ENCODE peak calls at places on chromosomes 12 and 14, in eight cellular contexts. One of them, this sample, is unnamed.

GRCh38 chr14:40796168-40796567 is 810.5 kb upstream of the LRFN5 start:
- DNase-seq in pancreas: no peak
- DNase-seq in mammary epithelial cell: no peak
- DNase-seq in fibroblast of lung: no peak
- DNase-seq in lower lobe of right lung: no peak
- DNase-seq in A673: no peak
- DNase-seq in tibial nerve: no peak
- DNase-seq in upper lobe of right lung: no peak
- DNase-seq in this sample: no peak

GRCh38 chr14:22118894-22119477 is 445.4 kb upstream of the OR4E1 start:
- DNase-seq in pancreas: no peak
- DNase-seq in mammary epithelial cell: peak; percentile 23
- DNase-seq in fibroblast of lung: no peak
- DNase-seq in lower lobe of right lung: no peak
- DNase-seq in A673: no peak
- DNase-seq in tibial nerve: no peak
- DNase-seq in upper lobe of right lung: no peak
- DNase-seq in this sample: no peak

GRCh38 chr14:22748188-22748587 is 18.3 kb upstream of the OXA1L start:
- DNase-seq in pancreas: no peak
- DNase-seq in mammary epithelial cell: no peak
- DNase-seq in fibroblast of lung: no peak
- DNase-seq in lower lobe of right lung: no peak
- DNase-seq in A673: no peak
- DNase-seq in tibial nerve: no peak
- DNase-seq in upper lobe of right lung: no peak
- DNase-seq in this sample: no peak

GRCh38 chr12:14960548-14961465 is 594 bp downstream of the ARHGDIB start:
- DNase-seq in pancreas: no peak
- DNase-seq in mammary epithelial cell: peak; percentile 48
- DNase-seq in fibroblast of lung: peak; percentile 60
- DNase-seq in lower lobe of right lung: no peak
- DNase-seq in A673: peak; percentile 86
- DNase-seq in tibial nerve: no peak
- DNase-seq in upper lobe of right lung: peak; percentile 68
- DNase-seq in this sample: peak; percentile 54

GRCh38 chr14:64444984-64445845 is 20.1 kb upstream of the AKAP5 start:
- DNase-seq in pancreas: no peak
- DNase-seq in mammary epithelial cell: peak; percentile 80
- DNase-seq in fibroblast of lung: peak; percentile 90
- DNase-seq in lower lobe of right lung: no peak
- DNase-seq in A673: peak; percentile 78
- DNase-seq in tibial nerve: no peak
- DNase-seq in upper lobe of right lung: no peak
- DNase-seq in this sample: no peak

GRCh38 chr14:39266871-39267591 is 33.3 kb downstream of the MIA2 start:
- DNase-seq in pancreas: peak; percentile 91
- DNase-seq in mammary epithelial cell: peak; percentile 88
- DNase-seq in fibroblast of lung: peak; percentile 85
- DNase-seq in lower lobe of right lung: peak; percentile 91
- DNase-seq in A673: peak; percentile 89
- DNase-seq in tibial nerve: peak; percentile 50
- DNase-seq in upper lobe of right lung: peak; percentile 93
- DNase-seq in this sample: peak; percentile 54

GRCh38 chr14:65872536-65872935 is 460.0 kb downstream of the FUT8 start:
- DNase-seq in pancreas: no peak
- DNase-seq in mammary epithelial cell: no peak
- DNase-seq in fibroblast of lung: peak; percentile 23
- DNase-seq in lower lobe of right lung: no peak
- DNase-seq in A673: no peak
- DNase-seq in tibial nerve: no peak
- DNase-seq in upper lobe of right lung: no peak
- DNase-seq in this sample: no peak

GRCh38 chr14:50335989-50336391 is 23.9 kb downstream of the DMAC2L start:
- DNase-seq in pancreas: no peak
- DNase-seq in mammary epithelial cell: no peak
- DNase-seq in fibroblast of lung: peak; percentile 34
- DNase-seq in lower lobe of right lung: no peak
- DNase-seq in A673: no peak
- DNase-seq in tibial nerve: no peak
- DNase-seq in upper lobe of right lung: no peak
- DNase-seq in this sample: no peak

GRCh38 chr12:108729612-108730336 is 1.5 kb downstream of the CORO1C start:
- DNase-seq in pancreas: no peak
- DNase-seq in mammary epithelial cell: peak; percentile 78
- DNase-seq in fibroblast of lung: peak; percentile 85
- DNase-seq in lower lobe of right lung: no peak
- DNase-seq in A673: peak; percentile 42
- DNase-seq in tibial nerve: no peak
- DNase-seq in upper lobe of right lung: no peak
- DNase-seq in this sample: no peak

GRCh38 chr12:98939350-98939749 is 294.3 kb downstream of the APAF1 start:
- DNase-seq in pancreas: no peak
- DNase-seq in mammary epithelial cell: peak; percentile 19
- DNase-seq in fibroblast of lung: peak; percentile 63
- DNase-seq in lower lobe of right lung: no peak
- DNase-seq in A673: peak; percentile 74
- DNase-seq in tibial nerve: no peak
- DNase-seq in upper lobe of right lung: no peak
- DNase-seq in this sample: no peak

GRCh38 chr12:100904270-100904669 is 109.7 kb downstream of the ANO4 start:
- DNase-seq in pancreas: no peak
- DNase-seq in mammary epithelial cell: peak; percentile 46
- DNase-seq in fibroblast of lung: no peak
- DNase-seq in lower lobe of right lung: no peak
- DNase-seq in A673: no peak
- DNase-seq in tibial nerve: no peak
- DNase-seq in upper lobe of right lung: no peak
- DNase-seq in this sample: no peak

GRCh38 chr12:3044141-3044630 is 33.0 kb upstream of the TSPAN9 start:
- DNase-seq in pancreas: no peak
- DNase-seq in mammary epithelial cell: no peak
- DNase-seq in fibroblast of lung: no peak
- DNase-seq in lower lobe of right lung: no peak
- DNase-seq in A673: no peak
- DNase-seq in tibial nerve: no peak
- DNase-seq in upper lobe of right lung: no peak
- DNase-seq in this sample: no peak

GRCh38 chr12:10331642-10332239 is 24.1 kb downstream of the KLRD1 start:
- DNase-seq in pancreas: no peak
- DNase-seq in mammary epithelial cell: peak; percentile 36
- DNase-seq in fibroblast of lung: peak; percentile 44
- DNase-seq in lower lobe of right lung: no peak
- DNase-seq in A673: peak; percentile 60
- DNase-seq in tibial nerve: no peak
- DNase-seq in upper lobe of right lung: no peak
- DNase-seq in this sample: no peak

GRCh38 chr14:73721101-73721821 is 7.1 kb upstream of the PNMA1 start:
- DNase-seq in pancreas: no peak
- DNase-seq in mammary epithelial cell: no peak
- DNase-seq in fibroblast of lung: no peak
- DNase-seq in lower lobe of right lung: no peak
- DNase-seq in A673: no peak
- DNase-seq in tibial nerve: no peak
- DNase-seq in upper lobe of right lung: no peak
- DNase-seq in this sample: no peak

GRCh38 chr14:73720636-73721035 is 6.5 kb upstream of the PNMA1 start:
- DNase-seq in pancreas: no peak
- DNase-seq in mammary epithelial cell: no peak
- DNase-seq in fibroblast of lung: no peak
- DNase-seq in lower lobe of right lung: no peak
- DNase-seq in A673: no peak
- DNase-seq in tibial nerve: no peak
- DNase-seq in upper lobe of right lung: no peak
- DNase-seq in this sample: no peak

GRCh38 chr14:73719361-73719760 is 5.2 kb upstream of the PNMA1 start:
- DNase-seq in pancreas: no peak
- DNase-seq in mammary epithelial cell: no peak
- DNase-seq in fibroblast of lung: no peak
- DNase-seq in lower lobe of right lung: no peak
- DNase-seq in A673: no peak
- DNase-seq in tibial nerve: no peak
- DNase-seq in upper lobe of right lung: no peak
- DNase-seq in this sample: no peak

GRCh38 chr14:73718742-73719251 is 4.6 kb upstream of the PNMA1 start:
- DNase-seq in pancreas: no peak
- DNase-seq in mammary epithelial cell: no peak
- DNase-seq in fibroblast of lung: no peak
- DNase-seq in lower lobe of right lung: no peak
- DNase-seq in A673: no peak
- DNase-seq in tibial nerve: no peak
- DNase-seq in upper lobe of right lung: peak; percentile 54
- DNase-seq in this sample: no peak

DNA sequence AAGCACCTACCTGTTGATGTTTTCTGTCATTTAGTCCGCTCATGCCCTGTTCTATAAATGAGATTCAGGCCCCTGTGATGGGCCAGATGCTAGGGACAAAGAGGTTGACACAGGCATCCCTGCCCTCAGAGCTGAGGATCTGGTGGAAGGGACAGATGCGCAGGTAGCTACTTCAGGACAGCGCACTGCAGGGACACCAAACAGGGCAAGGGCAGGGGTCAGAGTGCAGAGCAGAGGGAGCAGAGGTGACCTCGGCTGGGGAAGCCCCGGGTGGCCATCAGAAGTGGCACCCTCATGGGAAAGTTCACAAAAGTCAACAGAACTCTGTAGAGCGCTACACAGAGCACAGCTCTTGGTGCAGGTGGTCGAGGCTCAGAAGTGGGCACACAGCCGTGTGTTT is 5.6 kb upstream of the PNMA1 start:
- DNase-seq in pancreas: no peak
- DNase-seq in mammary epithelial cell: no peak
- DNase-seq in fibroblast of lung: no peak
- DNase-seq in lower lobe of right lung: no peak
- DNase-seq in A673: no peak
- DNase-seq in tibial nerve: no peak
- DNase-seq in upper lobe of right lung: no peak
- DNase-seq in this sample: no peak
- H3K27ac ChIP-seq in pancreas: no peak overlapping the region
- H3K27ac ChIP-seq in mammary epithelial cell: no peak overlapping the region
- H3K27ac ChIP-seq in fibroblast of lung: no peak overlapping the region
- H3K27ac ChIP-seq in lower lobe of right lung: no peak overlapping the region
- H3K27ac ChIP-seq in A673: no peak overlapping the region
- H3K27ac ChIP-seq in tibial nerve: no peak overlapping the region
- H3K27ac ChIP-seq in upper lobe of right lung: no peak overlapping the region
- H3K27ac ChIP-seq in this sample: no peak overlapping the region

DNA sequence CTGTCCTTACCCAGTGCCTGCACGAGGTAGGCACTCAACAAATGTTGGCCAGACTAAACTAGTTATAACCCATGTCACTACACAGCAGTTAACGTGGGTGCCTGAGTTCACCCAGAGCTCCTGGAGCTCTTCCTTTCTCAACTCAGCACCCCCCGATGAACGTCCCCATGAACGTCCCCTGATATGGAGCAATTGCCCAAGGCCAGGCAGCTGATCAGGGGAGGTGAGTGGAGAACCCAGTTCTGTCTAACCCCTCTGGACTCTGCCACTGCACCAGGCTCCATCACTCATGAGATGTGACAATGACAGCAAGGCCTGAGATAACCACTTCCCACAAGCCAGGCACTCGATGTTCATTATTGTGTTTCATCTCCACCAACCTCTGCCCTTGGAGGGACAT is 199.0 kb downstream of the BCL11B start:
- DNase-seq in pancreas: no peak
- DNase-seq in mammary epithelial cell: no peak
- DNase-seq in fibroblast of lung: no peak
- DNase-seq in lower lobe of right lung: no peak
- DNase-seq in A673: no peak
- DNase-seq in tibial nerve: no peak
- DNase-seq in upper lobe of right lung: no peak
- DNase-seq in this sample: no peak
- H3K9me3 ChIP-seq in pancreas: no peaks in the 10 kb centered on the region
- H3K9me3 ChIP-seq in mammary epithelial cell: no peaks in the 10 kb centered on the region
- H3K9me3 ChIP-seq in fibroblast of lung: no peaks in the 10 kb centered on the region
- H3K9me3 ChIP-seq in lower lobe of right lung: no peaks in the 10 kb centered on the region
- H3K9me3 ChIP-seq in A673: no peaks in the 10 kb centered on the region
- H3K9me3 ChIP-seq in tibial nerve: no peaks in the 10 kb centered on the region
- H3K9me3 ChIP-seq in upper lobe of right lung: peaks cover 7% of the 10 kb centered on the region
- H3K9me3 ChIP-seq in this sample: no peaks in the 10 kb centered on the region

GRCh38 chr14:77991128-77991772 is 178.9 kb upstream of the NRXN3 start:
- DNase-seq in pancreas: no peak
- DNase-seq in mammary epithelial cell: no peak
- DNase-seq in fibroblast of lung: no peak
- DNase-seq in lower lobe of right lung: no peak
- DNase-seq in A673: peak; percentile 32
- DNase-seq in tibial nerve: no peak
- DNase-seq in upper lobe of right lung: no peak
- DNase-seq in this sample: no peak
- TF ChIP-seq CTCF in pancreas: no peak
- TF ChIP-seq CTCF in mammary epithelial cell: no peak
- TF ChIP-seq CTCF in fibroblast of lung: no peak
- TF ChIP-seq CTCF in lower lobe of right lung: no peak
- TF ChIP-seq CTCF in A673: peak; percentile 43
- TF ChIP-seq CTCF in tibial nerve: no peak
- TF ChIP-seq CTCF in upper lobe of right lung: no peak
- TF ChIP-seq CTCF in this sample: no peak

GRCh38 chr12:123101467-123102004 is 49.4 kb downstream of the PITPNM2 start:
- DNase-seq in pancreas: no peak
- DNase-seq in mammary epithelial cell: no peak
- DNase-seq in fibroblast of lung: no peak
- DNase-seq in lower lobe of right lung: no peak
- DNase-seq in A673: no peak
- DNase-seq in tibial nerve: no peak
- DNase-seq in upper lobe of right lung: no peak
- DNase-seq in this sample: no peak

GRCh38 chr12:123100882-123101281 is 50.0 kb downstream of the PITPNM2 start:
- DNase-seq in pancreas: no peak
- DNase-seq in mammary epithelial cell: no peak
- DNase-seq in fibroblast of lung: no peak
- DNase-seq in lower lobe of right lung: no peak
- DNase-seq in A673: no peak
- DNase-seq in tibial nerve: no peak
- DNase-seq in upper lobe of right lung: no peak
- DNase-seq in this sample: no peak

GRCh38 chr12:123104809-123105208 is 46.1 kb downstream of the PITPNM2 start:
- DNase-seq in pancreas: no peak
- DNase-seq in mammary epithelial cell: no peak
- DNase-seq in fibroblast of lung: no peak
- DNase-seq in lower lobe of right lung: no peak
- DNase-seq in A673: no peak
- DNase-seq in tibial nerve: no peak
- DNase-seq in upper lobe of right lung: no peak
- DNase-seq in this sample: no peak

GRCh38 chr12:123102781-123103503 is 47.9 kb downstream of the PITPNM2 start:
- DNase-seq in pancreas: no peak
- DNase-seq in mammary epithelial cell: no peak
- DNase-seq in fibroblast of lung: no peak
- DNase-seq in lower lobe of right lung: no peak
- DNase-seq in A673: no peak
- DNase-seq in tibial nerve: no peak
- DNase-seq in upper lobe of right lung: no peak
- DNase-seq in this sample: no peak

DNA sequence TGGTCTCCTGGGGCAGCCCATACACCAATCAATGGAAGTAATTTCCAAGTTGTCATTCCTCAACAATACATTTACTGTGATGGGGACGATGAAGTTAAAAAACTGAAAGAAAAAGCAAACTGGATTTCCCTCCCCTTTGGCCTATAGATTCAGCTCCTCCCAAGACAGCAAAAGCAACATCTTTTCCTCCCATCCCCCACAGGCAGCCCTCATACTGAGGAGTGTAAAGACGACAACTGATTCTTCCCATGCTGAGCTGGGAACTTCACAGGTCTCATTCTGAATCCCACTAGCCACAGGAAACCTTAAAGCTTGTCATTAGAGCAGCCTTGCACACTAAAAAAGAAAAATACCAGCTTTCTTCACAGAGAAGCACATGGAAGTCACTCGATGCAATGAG is 48.5 kb downstream of the PITPNM2 start:
- DNase-seq in pancreas: no peak
- DNase-seq in mammary epithelial cell: no peak
- DNase-seq in fibroblast of lung: no peak
- DNase-seq in lower lobe of right lung: no peak
- DNase-seq in A673: no peak
- DNase-seq in tibial nerve: no peak
- DNase-seq in upper lobe of right lung: no peak
- DNase-seq in this sample: no peak
- H3K27ac ChIP-seq in pancreas: no peak overlapping the region
- H3K27ac ChIP-seq in mammary epithelial cell: no peak overlapping the region
- H3K27ac ChIP-seq in fibroblast of lung: no peak overlapping the region
- H3K27ac ChIP-seq in lower lobe of right lung: no peak overlapping the region
- H3K27ac ChIP-seq in A673: no peak overlapping the region
- H3K27ac ChIP-seq in tibial nerve: no peak overlapping the region
- H3K27ac ChIP-seq in upper lobe of right lung: no peak overlapping the region
- H3K27ac ChIP-seq in this sample: no peak overlapping the region

This sample was measured in CD4-positive, alpha-beta T cell.